ENCODE peak calls at places on chromosomes 12 and 14, in eight cellular contexts. J is heart left ventricle, M is tibial nerve, A is K562, I is A549, N is lower leg skin, V is IMR-90, X is HepG2. C is an unnamed sample.

GRCh38 chr12:120529641-120530314 is 820 bp upstream of the COQ5 start:
- DNase-seq in J (no peak), M (no peak), A (peak; percentile 40), I (peak; percentile 61), N (no peak), V (peak; percentile 33), X (peak; percentile 68), C (peak; percentile 53)

GRCh38 chr12:131833896-131834641 is 5.9 kb downstream of the MMP17 start:
- DNase-seq in J (no peak), M (no peak), A (no peak), I (peak; percentile 73), N (no peak), V (peak; percentile 37), X (no peak), C (no peak)

GRCh38 chr14:23285530-23286019 is 357 bp downstream of the HOMEZ start:
- DNase-seq in J (no peak), M (no peak), A (no peak), I (no peak), N (no peak), V (no peak), X (no peak), C (peak; percentile 74)

GRCh38 chr14:92392726-92393125 is 69.8 kb downstream of the SLC24A4 start:
- DNase-seq in J (no peak), M (no peak), A (no peak), I (no peak), N (no peak), V (no peak), X (no peak), C (peak; percentile 3)

GRCh38 chr12:131164096-131164872 is 210.6 kb downstream of the ADGRD1 start:
- DNase-seq in J (no peak), M (no peak), A (peak; percentile 69), I (peak; percentile 35), N (no peak), V (no peak), X (no peak), C (peak; percentile 7)

GRCh38 chr14:100677152-100677924 is 49.4 kb upstream of the DLK1 start:
- DNase-seq in J (peak; percentile 57), M (no peak), A (no peak), I (no peak), N (no peak), V (no peak), X (peak; percentile 80), C (peak; percentile 83)

GRCh38 chr12:69879007-69879960 is 54.3 kb downstream of the MYRFL start:
- DNase-seq in J (peak; percentile 76), M (peak; percentile 82), A (peak; percentile 78), I (peak; percentile 69), N (peak; percentile 64), V (peak; percentile 69), X (peak; percentile 51), C (peak; percentile 60)

GRCh38 chr12:7917392-7918267 is 18.4 kb downstream of the SLC2A3 start:
- DNase-seq in J (no peak), M (no peak), A (no peak), I (no peak), N (no peak), V (no peak), X (no peak), C (no peak)

GRCh38 chr12:6691473-6691872 is 2.3 kb upstream of the ZNF384 start:
- DNase-seq in J (no peak), M (no peak), A (no peak), I (no peak), N (no peak), V (peak; percentile 74), X (no peak), C (no peak)

GRCh38 chr14:49464885-49465284 is 121.3 kb downstream of the RPS29 start:
- DNase-seq in J (no peak), M (no peak), A (peak; percentile 8), I (peak; percentile 20), N (no peak), V (no peak), X (peak; percentile 6), C (peak; percentile 5)

GRCh38 chr12:31819427-31819826 is 90.6 kb upstream of the AMN1 start:
- DNase-seq in J (no peak), M (no peak), A (no peak), I (peak; percentile 37), N (no peak), V (no peak), X (no peak), C (no peak)

GRCh38 chr14:51443195-51444018 is 203.4 kb downstream of the TMX1 start:
- DNase-seq in J (no peak), M (no peak), A (no peak), I (no peak), N (no peak), V (peak; percentile 61), X (no peak), C (no peak)

GRCh38 chr12:32586390-32586789 is 92.7 kb upstream of the DNM1L start:
- DNase-seq in J (no peak), M (no peak), A (no peak), I (no peak), N (no peak), V (peak; percentile 54), X (no peak), C (no peak)

GRCh38 chr14:72644758-72645489 is 249.0 kb downstream of the DPF3 start:
- DNase-seq in J (no peak), M (no peak), A (no peak), I (peak; percentile 18), N (no peak), V (peak; percentile 35), X (no peak), C (no peak)

GRCh38 chr14:72641086-72641485 is 252.8 kb downstream of the DPF3 start:
- DNase-seq in J (no peak), M (no peak), A (no peak), I (no peak), N (no peak), V (no peak), X (no peak), C (no peak)

GRCh38 chr14:72644038-72644437 is 249.9 kb downstream of the DPF3 start:
- DNase-seq in J (no peak), M (no peak), A (no peak), I (no peak), N (no peak), V (peak; percentile 30), X (no peak), C (no peak)

GRCh38 chr14:72645706-72646105 is 248.2 kb downstream of the DPF3 start:
- DNase-seq in J (no peak), M (no peak), A (no peak), I (no peak), N (no peak), V (no peak), X (no peak), C (no peak)

DNA sequence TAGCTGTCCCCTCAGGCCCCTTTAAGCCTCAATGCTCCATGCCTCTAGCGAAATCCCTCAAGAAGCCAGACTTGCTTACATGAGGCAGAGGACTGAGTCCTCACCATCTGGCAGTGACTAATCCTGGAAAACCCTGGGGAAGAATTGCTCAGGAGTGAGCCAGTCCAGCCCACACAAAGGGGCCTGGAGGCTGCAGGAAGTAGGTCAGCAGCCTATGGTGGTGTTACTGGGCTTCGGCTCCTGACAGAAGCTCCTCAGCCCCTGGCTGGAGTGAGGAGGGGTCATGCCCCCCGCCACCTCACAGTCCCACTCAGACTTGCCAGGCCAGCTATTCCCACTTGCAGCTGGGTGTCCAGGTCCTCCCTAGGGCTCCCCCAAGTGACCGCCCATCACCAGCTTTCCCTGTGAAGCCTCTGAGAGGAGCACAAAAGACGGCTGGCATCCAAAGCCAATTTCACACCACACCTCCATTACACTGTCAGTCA is 250.5 kb downstream of the DPF3 start:
- DNase-seq in J (peak; percentile 59), M (no peak), A (no peak), I (peak; percentile 69), N (no peak), V (peak; percentile 99), X (no peak), C (no peak)
- TF ChIP-seq POLR2A in J (no peak), M (no peak), A (no peak), I (no peak), N (no peak), V (no peak), X (no peak), C (no peak)

GRCh38 chr14:105092912-105093425 is 27.7 kb upstream of the GPR132 start:
- DNase-seq in J (peak; percentile 78), M (no peak), A (peak; percentile 44), I (peak; percentile 85), N (no peak), V (peak; percentile 58), X (no peak), C (no peak)
- TF ChIP-seq POLR2A in J (peak; percentile 46), M (no peak), A (no peak), I (peak; percentile 33), N (no peak), V (no peak), X (no peak), C (no peak)

DNA sequence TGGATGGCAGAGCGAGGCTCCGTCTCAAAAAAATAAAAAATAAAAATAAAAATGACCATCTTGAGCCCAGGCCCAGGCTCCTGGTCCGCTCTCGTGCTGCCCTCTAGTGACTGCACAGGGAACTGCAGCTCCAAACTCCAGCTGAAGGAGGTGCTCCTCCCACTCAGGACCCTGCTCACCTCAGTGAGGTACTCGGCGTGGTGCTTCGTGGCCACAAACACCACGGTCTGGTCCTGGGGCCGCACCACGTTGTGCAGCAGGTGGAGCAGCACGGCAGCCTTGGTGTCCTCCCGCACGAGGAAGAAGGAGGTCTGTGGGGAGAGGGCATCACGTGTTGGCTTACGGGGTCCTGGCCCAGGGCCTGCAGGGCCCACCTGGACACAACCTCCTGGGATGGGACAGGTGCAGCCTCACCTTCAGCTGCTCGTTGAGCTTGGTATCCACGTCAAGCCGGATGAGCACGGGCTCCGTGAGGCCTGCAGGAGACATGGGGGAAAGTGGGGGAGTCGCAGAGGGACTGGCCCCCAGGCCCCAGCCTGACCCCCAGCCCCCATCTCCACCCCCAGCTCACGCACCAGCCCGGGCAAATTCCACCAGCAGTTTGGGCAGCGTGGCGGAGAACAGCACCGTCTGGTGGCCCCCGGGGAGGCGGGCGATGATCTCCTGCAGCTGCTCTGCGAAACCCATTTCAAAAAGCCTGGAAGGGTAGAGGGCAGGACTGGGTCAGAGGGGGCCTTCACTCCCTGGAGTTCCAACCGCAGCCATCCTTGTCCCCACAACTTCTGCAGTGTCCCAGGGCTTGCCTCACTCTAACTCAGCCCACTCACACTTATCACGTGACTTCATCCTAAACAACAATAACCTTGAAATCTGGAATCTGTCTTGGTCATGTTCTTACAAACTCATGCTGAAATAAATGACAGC is 10.6 kb downstream of the DDX54 start:
- DNase-seq in J (peak; percentile 57), M (peak; percentile 82), A (peak; percentile 84), I (peak; percentile 68), N (peak; percentile 56), V (peak; percentile 52), X (peak; percentile 33), C (peak; percentile 82)
- TF ChIP-seq POLR2A in J (no peak), M (no peak), A (no peak), I (no peak), N (no peak), V (no peak), X (no peak), C (no peak)

DNA sequence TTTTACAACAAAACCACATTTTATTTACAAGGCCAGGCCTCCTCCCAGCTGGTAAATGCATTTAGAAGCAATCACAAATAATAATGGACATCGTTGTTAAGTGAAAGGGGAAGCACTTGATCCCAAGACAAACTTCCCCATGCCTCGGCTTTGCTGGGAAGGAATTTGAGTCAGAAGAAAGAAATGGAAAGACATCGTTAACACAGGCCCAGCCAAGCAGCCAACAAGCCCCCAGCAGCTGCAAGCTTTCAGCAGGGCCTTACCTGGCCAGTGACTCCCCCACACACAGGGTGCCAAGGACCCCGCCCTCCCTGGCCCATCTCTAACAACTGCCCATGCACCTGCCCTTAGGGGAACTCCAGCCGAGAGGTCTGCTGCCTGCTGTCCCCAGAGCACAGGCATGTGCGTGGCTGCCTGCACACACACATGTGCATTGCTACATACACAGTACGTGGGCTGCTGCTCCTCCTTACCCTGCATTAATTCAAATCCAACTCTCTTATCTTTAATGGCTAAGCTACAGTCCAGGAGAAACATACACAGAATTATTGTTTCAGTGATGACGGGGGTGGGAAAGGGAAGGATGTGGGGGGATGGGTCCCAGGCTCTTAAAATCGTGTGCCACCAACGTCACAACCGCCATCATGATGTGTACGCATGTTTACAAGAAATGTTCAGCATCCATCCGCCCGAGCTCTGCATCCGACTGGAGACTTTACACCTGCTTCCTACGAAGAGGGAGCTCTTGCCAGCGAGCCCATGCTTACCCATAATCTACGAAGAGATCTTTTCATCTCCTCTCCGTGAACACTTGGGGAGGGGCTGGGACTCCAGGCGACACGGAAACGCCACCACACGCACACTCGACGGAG is 9.8 kb downstream of the BCL11B start:
- DNase-seq in J (no peak), M (no peak), A (no peak), I (no peak), N (no peak), V (no peak), X (no peak), C (no peak)
- TF ChIP-seq POLR2A in J (no peak), M (no peak), A (no peak), I (no peak), N (no peak), V (no peak), X (no peak), C (no peak)

C was measured in erythroblast.